ENCODE peak calls at places on chromosomes 5 and 9, in six cellular contexts. F is HepG2, I is A549, J is GM12878, D is endothelial cell of umbilical vein, O is K562. H is an unnamed sample.

GRCh38 chr9:115117999-115118470 is at the start of gene TNC:
- DNase-seq in I (peak), F (no peak), D (peak), O (no peak), J (no peak), H (no peak)

GRCh38 chr9:130834371-130835311 is at the start of gene ABL1:
- DNase-seq in O (peak), I (peak), F (peak), J (peak), D (peak), H (peak)

GRCh38 chr9:93089481-93089991 is 6.5 kb upstream of the CARD19 start:
- DNase-seq in D (no peak), J (no peak), O (no peak), F (no peak), I (no peak), H (no peak)

GRCh38 chr5:100900142-100900795 is 2.8 kb downstream of the ST8SIA4 start:
- DNase-seq in F (no peak), O (no peak), J (no peak), I (no peak), D (peak), H (peak)

GRCh38 chr5:105168806-105169205 is 1606.2 kb upstream of the NUDT12 start:
- DNase-seq in I (no peak), O (no peak), J (no peak), D (no peak), F (no peak), H (no peak)

GRCh38 chr9:15276328-15276969 is 30.6 kb downstream of the TTC39B start:
- DNase-seq in F (peak), O (no peak), J (no peak), D (no peak), I (no peak), H (no peak)

GRCh38 chr5:170860818-170861217 is 1.0 kb upstream of the RANBP17 start:
- DNase-seq in F (no peak), O (no peak), D (no peak), J (no peak), I (no peak), H (no peak)

GRCh38 chr9:114001410-114001685 is 76.8 kb downstream of the AMBP start:
- DNase-seq in F (no peak), I (no peak), D (no peak), J (no peak), O (no peak), H (no peak)

GRCh38 chr9:37215456-37216229 is 95.3 kb downstream of the ZCCHC7 start:
- DNase-seq in I (no peak), D (no peak), J (no peak), F (no peak), O (no peak), H (no peak)

GRCh38 chr9:83701769-83702168 is 6.0 kb downstream of the UBQLN1 start:
- DNase-seq in F (no peak), O (no peak), J (no peak), I (no peak), D (peak), H (no peak)

GRCh38 chr9:34070601-34071340 is 22.1 kb upstream of the UBAP2 start:
- DNase-seq in F (no peak), I (no peak), O (no peak), D (no peak), J (no peak), H (no peak)

GRCh38 chr9:34069831-34070230 is 21.1 kb upstream of the UBAP2 start:
- DNase-seq in J (no peak), I (no peak), O (no peak), F (no peak), D (no peak), H (no peak)

GRCh38 chr9:34072410-34072809 is 23.7 kb upstream of the UBAP2 start:
- DNase-seq in F (no peak), D (no peak), O (no peak), I (no peak), J (no peak), H (no peak)

GRCh38 chr9:34072868-34073590 is 24.3 kb upstream of the UBAP2 start:
- DNase-seq in D (no peak), I (peak), O (no peak), F (peak), J (no peak), H (peak)
- TF ChIP-seq MYC in D (no peak), I (no peak), O (no peak), F (no peak), J (no peak), H (no peak)

DNA sequence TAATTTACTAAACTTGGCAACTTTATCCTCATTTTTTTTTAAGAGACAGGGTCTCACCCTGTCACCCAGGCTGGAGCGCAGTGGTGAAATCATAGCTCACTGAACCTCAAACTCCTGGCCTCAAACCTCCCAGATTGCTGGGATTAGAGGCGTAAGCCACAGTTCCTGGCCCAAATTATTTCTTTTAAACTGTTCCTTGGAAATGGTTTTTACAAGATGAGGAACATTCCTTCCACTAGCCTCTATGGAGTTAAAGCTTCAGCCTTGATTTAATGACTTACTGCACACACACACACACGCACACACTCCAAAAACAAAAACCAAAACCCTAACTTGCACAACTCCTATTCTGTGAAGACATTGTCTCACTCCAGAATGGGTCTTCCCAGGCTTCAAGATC is 77.2 kb upstream of the TARS1 start:
- DNase-seq in I (no peak), O (no peak), J (no peak), D (no peak), F (no peak), H (no peak)
- TF ChIP-seq CTCF in I (no peak), O (no peak), J (no peak), D (no peak), F (no peak), H (no peak)

GRCh38 chr9:122322553-122322952 is 48.3 kb upstream of the PTGS1 start:
- DNase-seq in I (no peak), J (no peak), O (no peak), F (no peak), D (no peak), H (no peak)

GRCh38 chr9:122327175-122327574 is 43.6 kb upstream of the PTGS1 start:
- DNase-seq in I (no peak), D (no peak), O (no peak), F (no peak), J (no peak), H (no peak)

GRCh38 chr9:122329592-122329991 is 41.2 kb upstream of the PTGS1 start:
- DNase-seq in I (no peak), F (no peak), O (no peak), D (peak), J (no peak), H (no peak)

GRCh38 chr9:122320346-122320995 is 50.4 kb upstream of the PTGS1 start:
- DNase-seq in I (no peak), J (no peak), O (no peak), D (no peak), F (no peak), H (no peak)

GRCh38 chr9:122325124-122325523 is 45.7 kb upstream of the PTGS1 start:
- DNase-seq in O (no peak), J (no peak), D (peak), I (no peak), F (peak), H (no peak)
- TF ChIP-seq MYC in O (no peak), J (no peak), D (no peak), I (no peak), F (no peak), H (no peak)

GRCh38 chr9:34562136-34562745 is 27.3 kb downstream of the CNTFR start:
- DNase-seq in J (no peak), O (peak), I (no peak), F (no peak), D (no peak), H (peak)
- TF ChIP-seq CTCF in J (peak), O (peak), I (peak), F (peak), D (peak), H (peak)

GRCh38 chr5:163595851-163596399 is 90.5 kb downstream of the MAT2B start:
- DNase-seq in I (no peak), O (no peak), D (no peak), F (no peak), J (no peak), H (no peak)
- TF ChIP-seq MYC in I (no peak), O (no peak), D (no peak), F (no peak), J (no peak), H (no peak)

DNA sequence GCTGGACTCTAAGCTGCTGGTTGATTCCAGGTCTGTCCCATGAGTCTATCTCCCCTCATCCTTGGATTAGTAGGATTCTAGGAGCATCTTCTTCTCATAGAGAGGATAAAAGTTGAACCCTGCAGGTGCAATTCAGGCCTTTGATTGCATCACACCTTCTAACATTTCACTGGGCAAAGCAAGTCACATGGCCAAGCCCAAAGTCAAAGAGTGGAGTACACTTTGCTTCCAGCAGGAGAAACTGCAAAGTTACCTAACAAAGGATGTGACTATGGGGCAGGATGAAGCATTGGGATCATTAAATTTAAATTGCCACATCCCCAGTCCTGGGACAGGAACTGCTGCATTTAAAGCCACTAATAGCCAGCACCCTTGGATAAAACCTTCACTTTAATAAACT is 51.0 kb upstream of the EGFLAM start:
- DNase-seq in J (no peak), F (peak), O (no peak), I (no peak), D (no peak), H (no peak)
- TF ChIP-seq CTCF in J (no peak), F (no peak), O (no peak), I (no peak), D (no peak), H (no peak)

GRCh38 chr9:89699646-89700045 is 94.8 kb downstream of the GADD45G start:
- DNase-seq in J (no peak), D (no peak), O (no peak), I (no peak), F (peak), H (no peak)

GRCh38 chr9:89705651-89706050 is 100.8 kb downstream of the GADD45G start:
- DNase-seq in O (no peak), D (no peak), I (no peak), J (no peak), F (no peak), H (no peak)

GRCh38 chr9:89702401-89702800 is 97.6 kb downstream of the GADD45G start:
- DNase-seq in D (no peak), I (no peak), O (no peak), J (no peak), F (no peak), H (no peak)

GRCh38 chr9:89698606-89699005 is 93.8 kb downstream of the GADD45G start:
- DNase-seq in F (no peak), J (no peak), I (no peak), D (no peak), O (no peak), H (no peak)

GRCh38 chr9:89701221-89701798 is 96.5 kb downstream of the GADD45G start:
- DNase-seq in J (peak), I (no peak), F (no peak), D (no peak), O (no peak), H (no peak)
- TF ChIP-seq MYC in J (no peak), I (no peak), F (no peak), D (no peak), O (no peak), H (no peak)